ENCODE peak calls at places on chromosome 7, in five cellular contexts. A is body of pancreas, V is heart left ventricle, R is transverse colon, S is ovary. O is an unnamed sample. For H3K4me1, the result is how much of the 10 kb centered on the place peaks cover.

GRCh38 chr7:152969335-152969734 is 209.8 kb downstream of the ACTR3B start:
- DNase-seq in A (no peak), V (no peak), R (no peak), S (no peak), O (no peak)

GRCh38 chr7:47671358-47671757 is 89.4 kb upstream of the TNS3 start:
- DNase-seq in A (no peak), V (no peak), R (no peak), S (no peak), O (no peak)

GRCh38 chr7:148624735-148625134 is 34.2 kb downstream of the C7orf33 start:
- DNase-seq in A (no peak), V (no peak), R (no peak), S (no peak), O (no peak)

GRCh38 chr7:150402671-150403321 is 23.7 kb downstream of the ZNF775 start:
- DNase-seq in A (peak), V (no peak), R (peak), S (peak), O (no peak)

GRCh38 chr7:134552105-134552504 is 3.2 kb downstream of the AKR1B15 start:
- DNase-seq in A (no peak), V (no peak), R (peak), S (no peak), O (no peak)

GRCh38 chr7:142795339-142795863 is 24.6 kb downstream of the PRSS2 start:
- DNase-seq in A (no peak), V (no peak), R (peak), S (no peak), O (no peak)

GRCh38 chr7:46160861-46161260 is 239.8 kb upstream of the IGFBP3 start:
- DNase-seq in A (no peak), V (no peak), R (no peak), S (no peak), O (no peak)

GRCh38 chr7:47741984-47742383 is 160.1 kb upstream of the TNS3 start:
- DNase-seq in A (no peak), V (no peak), R (no peak), S (no peak), O (no peak)

GRCh38 chr7:42493436-42494198 is 256.6 kb upstream of the GLI3 start:
- DNase-seq in A (peak), V (peak), R (peak), S (peak), O (no peak)

GRCh38 chr7:35331730-35332678 is 78.1 kb upstream of the TBX20 start:
- DNase-seq in A (no peak), V (no peak), R (no peak), S (no peak), O (no peak)

GRCh38 chr7:44284216-44284615 is 41.2 kb downstream of the CAMK2B start:
- DNase-seq in A (peak), V (peak), R (peak), S (peak), O (no peak)

GRCh38 chr7:111074071-111074771 is 16.7 kb upstream of the LRRN3 start:
- DNase-seq in A (no peak), V (no peak), R (no peak), S (no peak), O (no peak)

GRCh38 chr7:98266840-98267239 is 14.6 kb upstream of the BRI3 start:
- DNase-seq in A (no peak), V (no peak), R (no peak), S (no peak), O (no peak)

GRCh38 chr7:16728811-16729210 is 24.7 kb upstream of the TSPAN13 start:
- DNase-seq in A (no peak), V (no peak), R (no peak), S (no peak), O (no peak)

GRCh38 chr7:35384761-35385700 is 131.1 kb upstream of the TBX20 start:
- DNase-seq in A (no peak), V (peak), R (no peak), S (no peak), O (no peak)

GRCh38 chr7:98211221-98211675 is at the start of gene BHLHA15:
- DNase-seq in A (peak), V (no peak), R (peak), S (peak), O (no peak)

GRCh38 chr7:2637505-2638223 is 5.9 kb downstream of the TTYH3 start:
- DNase-seq in A (peak), V (peak), R (peak), S (no peak), O (no peak)

GRCh38 chr7:127650842-127651555 is 995 bp upstream of the SND1 start:
- DNase-seq in A (no peak), V (no peak), R (peak), S (peak), O (no peak)

GRCh38 chr7:123675092-123675473 is 19.4 kb downstream of the LMOD2 start:
- DNase-seq in A (no peak), V (no peak), R (no peak), S (no peak), O (no peak)

GRCh38 chr7:30931927-30932540 is 20.4 kb downstream of the AQP1 start:
- DNase-seq in A (peak), V (no peak), R (no peak), S (no peak), O (no peak)

GRCh38 chr7:140625908-140626868 is 14.4 kb downstream of the DENND2A start:
- DNase-seq in A (peak), V (peak), R (peak), S (peak), O (peak)

GRCh38 chr7:106823631-106824030 is 41.5 kb upstream of the PIK3CG start:
- DNase-seq in A (no peak), V (no peak), R (no peak), S (no peak), O (peak)

GRCh38 chr7:94908204-94909022 is 1.0 kb downstream of the PPP1R9A start:
- DNase-seq in A (peak), V (peak), R (peak), S (peak), O (no peak)

GRCh38 chr7:43905209-43905946 is 1.0 kb downstream of the URGCP start:
- DNase-seq in A (peak), V (no peak), R (peak), S (peak), O (no peak)

GRCh38 chr7:133984023-133984422 is 143.1 kb upstream of the LRGUK start:
- DNase-seq in A (no peak), V (no peak), R (no peak), S (no peak), O (no peak)

GRCh38 chr7:38186593-38187314 is 8.7 kb downstream of the STARD3NL start:
- DNase-seq in A (no peak), V (no peak), R (no peak), S (no peak), O (no peak)

GRCh38 chr7:82932516-82932915 is 230.2 kb downstream of the PCLO start:
- DNase-seq in A (no peak), V (no peak), R (no peak), S (no peak), O (no peak)

GRCh38 chr7:119935418-119936025 is 337.5 kb upstream of the KCND2 start:
- DNase-seq in A (no peak), V (no peak), R (no peak), S (no peak), O (no peak)

GRCh38 chr7:41993173-41993867 is 243.7 kb downstream of the GLI3 start:
- DNase-seq in A (no peak), V (no peak), R (no peak), S (no peak), O (no peak)

GRCh38 chr7:78649976-78650375 is 803.5 kb downstream of the MAGI2 start:
- DNase-seq in A (no peak), V (no peak), R (no peak), S (no peak), O (no peak)

GRCh38 chr7:24981544-24981951 is 1.6 kb upstream of the OSBPL3 start:
- DNase-seq in A (peak), V (peak), R (peak), S (peak), O (no peak)

GRCh38 chr7:69858471-69858870 is 260.2 kb downstream of the AUTS2 start:
- DNase-seq in A (no peak), V (no peak), R (no peak), S (no peak), O (no peak)

GRCh38 chr7:100983451-100984187 is 14.3 kb downstream of the MUC12 start:
- DNase-seq in A (no peak), V (no peak), R (peak), S (no peak), O (no peak)

GRCh38 chr7:101410743-101411476 is 48.2 kb downstream of the COL26A1 start:
- DNase-seq in A (peak), V (peak), R (peak), S (no peak), O (no peak)

GRCh38 chr7:30994206-30995100 is 30.7 kb downstream of the GHRHR start:
- DNase-seq in A (no peak), V (no peak), R (no peak), S (no peak), O (no peak)

GRCh38 chr7:30849565-30849964 is 62.1 kb upstream of the AQP1 start:
- DNase-seq in A (no peak), V (no peak), R (no peak), S (no peak), O (no peak)

GRCh38 chr7:113085781-113086390 is 741 bp downstream of the GPR85 start:
- DNase-seq in A (peak), V (no peak), R (no peak), S (no peak), O (no peak)

GRCh38 chr7:74224511-74224832 is 14.7 kb downstream of the LAT2 start:
- DNase-seq in A (no peak), V (no peak), R (no peak), S (no peak), O (no peak)

GRCh38 chr7:79282882-79283602 is 170.4 kb downstream of the MAGI2 start:
- DNase-seq in A (no peak), V (no peak), R (no peak), S (no peak), O (no peak)

DNA sequence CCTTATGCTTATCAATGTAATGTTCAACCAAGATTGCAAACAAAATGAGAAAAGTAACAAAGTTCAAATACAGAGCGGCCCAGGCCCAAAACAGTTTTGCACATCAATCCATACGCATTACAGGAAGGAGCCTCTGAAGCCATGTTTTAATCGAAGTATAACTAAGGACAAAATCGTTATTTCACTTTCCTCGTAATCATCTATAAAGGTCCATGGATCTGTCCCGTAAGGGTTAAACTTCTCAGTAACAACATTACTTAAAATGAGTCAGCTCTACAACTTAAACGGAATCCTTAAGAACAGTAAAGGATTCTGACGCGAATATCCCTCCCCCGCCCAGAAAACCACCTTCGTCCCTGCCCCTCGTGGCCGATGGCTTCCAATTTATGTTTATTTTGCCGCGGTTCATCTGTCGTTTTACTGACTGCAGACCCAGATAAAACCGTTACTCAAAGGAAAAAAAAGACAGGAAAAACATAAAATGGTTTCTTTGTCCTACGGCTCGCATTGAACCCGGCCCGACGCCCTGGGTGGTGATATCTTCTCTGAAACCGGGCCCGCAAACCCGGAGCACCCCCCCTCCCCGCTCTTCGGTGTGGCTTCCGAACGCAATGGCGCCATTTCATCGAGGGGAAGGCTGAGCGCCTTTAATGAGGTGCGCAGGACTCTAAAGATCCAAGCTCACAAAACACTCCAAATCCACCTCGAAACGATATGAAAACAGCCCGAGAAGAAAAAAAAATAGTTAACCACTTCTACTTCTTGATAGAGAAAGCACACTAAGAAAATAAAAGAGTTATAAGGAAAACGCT is 1.0 kb downstream of the HNRNPA2B1 start:
- DNase-seq in A (peak), V (peak), R (peak), S (peak), O (no peak)
- TF ChIP-seq POLR2A in A (no peak), V (no peak), R (peak), S (peak), O (no peak)

GRCh38 chr7:118478236-118478635 is 253.7 kb downstream of the ANKRD7 start:
- DNase-seq in A (no peak), V (no peak), R (no peak), S (no peak), O (no peak)
- H3K4me1 ChIP-seq in A (under half), V (under half), R (under half), S (under half), O (under half)

GRCh38 chr7:1142051-1142635 is 17.9 kb downstream of the ZFAND2A start:
- DNase-seq in A (no peak), V (no peak), R (no peak), S (no peak), O (no peak)
- TF ChIP-seq CTCF in A (no peak), V (no peak), R (no peak), S (no peak), O (no peak)

GRCh38 chr7:5679741-5680473 is 101.6 kb downstream of the RNF216 start:
- DNase-seq in A (peak), V (peak), R (peak), S (no peak), O (no peak)
- TF ChIP-seq POLR2A in A (no peak), V (no peak), R (no peak), S (no peak), O (no peak)

GRCh38 chr7:105650382-105650729 is 69.1 kb upstream of the EFCAB10 start:
- DNase-seq in A (no peak), V (no peak), R (no peak), S (no peak), O (no peak)

GRCh38 chr7:105644937-105645336 is 63.6 kb upstream of the EFCAB10 start:
- DNase-seq in A (no peak), V (no peak), R (no peak), S (no peak), O (no peak)

GRCh38 chr7:105649727-105650381 is 68.6 kb upstream of the EFCAB10 start:
- DNase-seq in A (no peak), V (no peak), R (no peak), S (no peak), O (no peak)

GRCh38 chr7:105648561-105649401 is 67.5 kb upstream of the EFCAB10 start:
- DNase-seq in A (peak), V (no peak), R (peak), S (no peak), O (no peak)

GRCh38 chr7:105647591-105647990 is 66.3 kb upstream of the EFCAB10 start:
- DNase-seq in A (no peak), V (no peak), R (no peak), S (no peak), O (no peak)
- H3K4me1 ChIP-seq in A (under half), V (under half), R (under half), S (under half), O (under half)

DNA sequence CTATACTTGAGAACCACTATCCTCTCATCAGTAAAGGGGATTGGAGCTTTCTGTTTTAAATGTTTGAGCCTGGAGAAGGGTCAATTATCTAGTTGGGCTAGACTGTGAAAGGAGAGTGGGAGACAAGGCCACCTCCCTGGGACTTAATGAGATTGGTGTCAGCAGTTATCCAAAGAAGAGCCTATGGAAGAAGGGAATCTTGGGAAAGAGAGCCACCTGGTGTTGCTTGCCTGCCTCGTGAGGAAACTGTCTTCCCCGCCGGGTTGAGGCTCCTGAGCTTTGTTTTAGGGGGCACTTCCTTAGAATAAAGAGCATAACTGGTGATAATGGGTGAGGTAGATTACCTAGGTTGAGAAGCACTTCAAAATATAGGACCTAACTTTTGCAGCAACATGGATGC is 32.0 kb upstream of the ABCB4 start:
- DNase-seq in A (no peak), V (no peak), R (no peak), S (no peak), O (no peak)
- TF ChIP-seq CTCF in A (no peak), V (no peak), R (no peak), S (no peak), O (no peak)

DNA sequence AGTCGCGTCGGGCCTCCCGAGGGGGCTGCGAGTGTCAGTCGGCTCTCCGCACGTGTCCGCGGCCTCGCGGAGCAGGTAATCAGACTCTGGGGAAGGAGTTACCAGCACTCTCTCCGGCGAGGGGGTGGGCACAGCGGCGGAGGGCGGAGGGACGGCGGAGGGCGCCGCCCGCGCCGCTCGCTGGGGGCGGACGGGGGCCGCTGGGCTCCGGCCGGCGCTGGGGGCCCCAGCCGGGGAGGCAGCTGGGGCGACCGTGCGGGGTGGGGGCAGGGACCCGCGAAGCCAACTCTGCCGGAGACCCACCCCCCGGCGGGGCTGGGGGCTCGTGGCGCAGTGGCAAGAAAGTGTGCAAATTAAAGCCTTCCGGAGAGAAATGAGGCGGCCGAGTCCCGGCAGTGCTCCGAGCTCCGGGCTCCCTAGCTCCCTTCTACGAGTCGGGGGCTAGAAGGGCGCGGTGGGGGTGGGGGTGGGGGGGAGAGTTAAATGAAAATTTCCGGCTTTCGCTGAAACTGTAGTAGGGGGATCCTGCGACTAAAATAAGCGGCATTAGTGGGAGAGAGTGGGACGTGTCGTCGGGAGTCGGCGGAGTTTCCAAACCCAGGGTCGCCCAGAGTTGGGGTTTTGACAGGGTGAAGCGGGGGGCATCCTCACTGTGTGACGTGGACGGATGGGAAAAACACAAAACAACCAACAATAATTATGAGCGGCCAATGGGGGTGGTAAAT is at the start of gene CDK6:
- DNase-seq in A (peak), V (peak), R (peak), S (peak), O (no peak)
- TF ChIP-seq POLR2A in A (no peak), V (peak), R (no peak), S (no peak), O (no peak)

DNA sequence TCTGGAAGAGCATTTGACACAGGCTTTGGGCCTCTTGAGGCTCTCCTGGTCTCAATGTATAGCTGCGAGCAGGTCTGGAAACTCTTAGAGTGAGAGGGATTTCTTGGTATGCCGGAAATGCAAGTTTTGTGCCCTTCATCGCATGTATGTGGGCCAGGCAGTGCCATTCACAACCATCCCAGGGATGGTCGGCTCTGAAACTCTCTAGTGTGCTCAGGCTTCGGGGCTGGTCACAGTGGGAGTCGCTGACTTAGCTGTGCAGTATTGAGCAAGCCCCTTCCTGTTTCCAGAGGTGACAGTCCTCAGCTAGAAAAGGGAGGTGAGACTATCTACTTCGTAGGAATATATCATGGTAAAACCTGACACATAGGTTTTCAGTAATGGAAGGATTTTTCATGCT is 2.0 kb upstream of the AOAH start:
- DNase-seq in A (no peak), V (no peak), R (no peak), S (no peak), O (no peak)
- H3K4me1 ChIP-seq in A (under half), V (under half), R (under half), S (under half), O (under half)

DNA sequence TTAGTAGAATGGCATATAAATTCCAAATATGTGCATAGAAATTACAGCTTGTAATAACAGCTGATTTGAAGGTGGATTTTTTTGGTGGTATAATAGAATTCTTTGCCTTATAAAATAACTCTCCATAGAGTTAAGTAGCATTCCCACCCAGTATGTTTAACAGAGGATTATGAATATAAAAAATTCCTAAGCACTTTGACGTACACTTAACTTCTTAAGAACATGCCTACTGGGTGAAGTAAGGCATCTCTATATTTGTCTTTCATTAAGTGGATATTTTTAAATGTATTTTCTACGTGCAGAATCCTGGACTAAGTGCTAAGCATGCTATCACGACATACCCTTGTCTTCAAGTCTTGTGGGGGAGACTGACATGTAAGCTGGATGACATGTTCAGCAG is 217.7 kb upstream of the BMPER start:
- DNase-seq in A (no peak), V (no peak), R (no peak), S (no peak), O (no peak)
- TF ChIP-seq CTCF in A (no peak), V (no peak), R (no peak), S (no peak), O (no peak)

O was measured in vagina.